ENCODE peak calls at places on chromosomes 1 and 21, in six cellular contexts. One of them, this sample, is unnamed.

GRCh38 chr1:226406401-226406881 is 1.5 kb downstream of the PARP1 start:
- DNase-seq in cardiac fibroblast: peak; percentile 56
- DNase-seq in endothelial cell: no peak
- DNase-seq in heart left ventricle: no peak
- DNase-seq in choroid plexus epithelial cell: peak; percentile 16
- DNase-seq in bronchial epithelial cell: peak; percentile 80
- DNase-seq in this sample: no peak

GRCh38 chr1:248818505-248819374 is 7.0 kb downstream of the SH3BP5L start:
- DNase-seq in choroid plexus epithelial cell: no peak
- DNase-seq in heart left ventricle: no peak
- DNase-seq in bronchial epithelial cell: no peak
- DNase-seq in cardiac fibroblast: no peak
- DNase-seq in endothelial cell: no peak
- DNase-seq in this sample: no peak

GRCh38 chr1:157359309-157360020 is 192.8 kb downstream of the FCRL5 start:
- DNase-seq in choroid plexus epithelial cell: no peak
- DNase-seq in bronchial epithelial cell: peak; percentile 17
- DNase-seq in cardiac fibroblast: no peak
- DNase-seq in heart left ventricle: no peak
- DNase-seq in endothelial cell: no peak
- DNase-seq in this sample: no peak

GRCh38 chr1:35298464-35298863 is 30.0 kb downstream of the ZMYM4 start:
- DNase-seq in endothelial cell: peak; percentile 43
- DNase-seq in heart left ventricle: peak; percentile 23
- DNase-seq in cardiac fibroblast: peak; percentile 60
- DNase-seq in choroid plexus epithelial cell: peak; percentile 68
- DNase-seq in bronchial epithelial cell: peak; percentile 36
- DNase-seq in this sample: no peak

GRCh38 chr1:111436726-111437125 is 9.2 kb upstream of the OVGP1 start:
- DNase-seq in heart left ventricle: no peak
- DNase-seq in choroid plexus epithelial cell: no peak
- DNase-seq in endothelial cell: no peak
- DNase-seq in bronchial epithelial cell: peak; percentile 69
- DNase-seq in cardiac fibroblast: peak; percentile 40
- DNase-seq in this sample: no peak

GRCh38 chr1:155241851-155242264 is 13.4 kb downstream of the ENTREP3 start:
- DNase-seq in cardiac fibroblast: no peak
- DNase-seq in choroid plexus epithelial cell: no peak
- DNase-seq in endothelial cell: no peak
- DNase-seq in heart left ventricle: no peak
- DNase-seq in bronchial epithelial cell: no peak
- DNase-seq in this sample: no peak

GRCh38 chr1:59144959-59145358 is 151.9 kb upstream of the FGGY start:
- DNase-seq in endothelial cell: no peak
- DNase-seq in heart left ventricle: no peak
- DNase-seq in cardiac fibroblast: no peak
- DNase-seq in choroid plexus epithelial cell: no peak
- DNase-seq in bronchial epithelial cell: no peak
- DNase-seq in this sample: no peak

GRCh38 chr1:10217748-10218441 is 7.5 kb downstream of the KIF1B start:
- DNase-seq in bronchial epithelial cell: no peak
- DNase-seq in endothelial cell: no peak
- DNase-seq in heart left ventricle: no peak
- DNase-seq in cardiac fibroblast: no peak
- DNase-seq in choroid plexus epithelial cell: peak; percentile 52
- DNase-seq in this sample: no peak

GRCh38 chr21:16154961-16155360 is 425.2 kb downstream of the USP25 start:
- DNase-seq in choroid plexus epithelial cell: no peak
- DNase-seq in bronchial epithelial cell: no peak
- DNase-seq in heart left ventricle: no peak
- DNase-seq in cardiac fibroblast: no peak
- DNase-seq in endothelial cell: no peak
- DNase-seq in this sample: no peak

GRCh38 chr1:41281367-41281766 is 39.3 kb upstream of the SCMH1 start:
- DNase-seq in bronchial epithelial cell: no peak
- DNase-seq in choroid plexus epithelial cell: no peak
- DNase-seq in endothelial cell: no peak
- DNase-seq in heart left ventricle: no peak
- DNase-seq in cardiac fibroblast: no peak
- DNase-seq in this sample: no peak

DNA sequence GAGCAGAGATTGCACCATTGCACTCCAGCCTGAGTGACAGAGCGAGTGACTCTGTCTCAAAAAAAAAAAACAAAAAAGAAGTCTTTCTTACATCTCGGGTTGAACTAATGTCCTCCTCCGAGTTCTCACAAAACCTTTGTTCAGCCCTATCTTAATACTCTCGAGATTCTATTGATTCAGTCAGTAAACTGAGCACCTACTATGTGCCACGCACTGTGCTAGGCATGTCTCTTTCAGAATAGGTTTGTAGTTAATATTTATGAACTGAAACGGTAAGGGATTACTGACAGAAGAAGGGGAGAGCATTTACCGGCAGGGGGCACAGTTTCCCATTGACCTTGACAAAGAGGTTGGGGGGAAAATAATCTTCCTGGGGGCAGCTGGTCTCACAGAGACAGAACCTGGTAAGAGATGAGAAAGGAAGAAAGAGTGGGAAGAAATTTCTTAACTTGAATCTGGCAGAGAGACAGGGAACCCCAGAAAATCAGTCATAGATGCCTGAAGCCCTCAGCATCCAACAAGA is 3.4 kb downstream of the PIAS3 start:
- DNase-seq in cardiac fibroblast: no peak
- DNase-seq in bronchial epithelial cell: no peak
- DNase-seq in heart left ventricle: no peak
- DNase-seq in endothelial cell: no peak
- DNase-seq in choroid plexus epithelial cell: no peak
- DNase-seq in this sample: no peak
- TF ChIP-seq CTCF in cardiac fibroblast: peak; percentile 11
- TF ChIP-seq CTCF in bronchial epithelial cell: no peak
- TF ChIP-seq CTCF in heart left ventricle: no peak
- TF ChIP-seq CTCF in endothelial cell: no peak
- TF ChIP-seq CTCF in choroid plexus epithelial cell: peak; percentile 19
- TF ChIP-seq CTCF in this sample: no peak

GRCh38 chr21:46109251-46110221 is 11.6 kb downstream of the COL6A2 start:
- DNase-seq in choroid plexus epithelial cell: no peak
- DNase-seq in bronchial epithelial cell: no peak
- DNase-seq in cardiac fibroblast: no peak
- DNase-seq in heart left ventricle: peak; percentile 7
- DNase-seq in endothelial cell: no peak
- DNase-seq in this sample: no peak

GRCh38 chr21:46108827-46109226 is 10.9 kb downstream of the COL6A2 start:
- DNase-seq in endothelial cell: no peak
- DNase-seq in choroid plexus epithelial cell: no peak
- DNase-seq in cardiac fibroblast: no peak
- DNase-seq in heart left ventricle: no peak
- DNase-seq in bronchial epithelial cell: no peak
- DNase-seq in this sample: no peak

GRCh38 chr21:46111857-46112730 is 14.2 kb downstream of the COL6A2 start:
- DNase-seq in cardiac fibroblast: no peak
- DNase-seq in choroid plexus epithelial cell: no peak
- DNase-seq in bronchial epithelial cell: no peak
- DNase-seq in endothelial cell: peak; percentile 3
- DNase-seq in heart left ventricle: peak; percentile 12
- DNase-seq in this sample: no peak

GRCh38 chr21:46111193-46111571 is 13.3 kb downstream of the COL6A2 start:
- DNase-seq in heart left ventricle: peak; percentile 4
- DNase-seq in choroid plexus epithelial cell: no peak
- DNase-seq in bronchial epithelial cell: no peak
- DNase-seq in cardiac fibroblast: no peak
- DNase-seq in endothelial cell: peak; percentile 2
- DNase-seq in this sample: no peak

GRCh38 chr21:46110499-46111192 is 12.7 kb downstream of the COL6A2 start:
- DNase-seq in endothelial cell: peak; percentile 2
- DNase-seq in choroid plexus epithelial cell: no peak
- DNase-seq in bronchial epithelial cell: no peak
- DNase-seq in cardiac fibroblast: no peak
- DNase-seq in heart left ventricle: peak; percentile 62
- DNase-seq in this sample: no peak
- TF ChIP-seq CTCF in endothelial cell: no peak
- TF ChIP-seq CTCF in choroid plexus epithelial cell: peak; percentile 34
- TF ChIP-seq CTCF in bronchial epithelial cell: no peak
- TF ChIP-seq CTCF in cardiac fibroblast: no peak
- TF ChIP-seq CTCF in heart left ventricle: no peak
- TF ChIP-seq CTCF in this sample: peak; percentile 21

GRCh38 chr1:79325126-79325525 is 318.6 kb upstream of the ADGRL4 start:
- DNase-seq in bronchial epithelial cell: no peak
- DNase-seq in endothelial cell: no peak
- DNase-seq in heart left ventricle: no peak
- DNase-seq in cardiac fibroblast: no peak
- DNase-seq in choroid plexus epithelial cell: no peak
- DNase-seq in this sample: no peak

GRCh38 chr1:79325705-79326104 is 319.2 kb upstream of the ADGRL4 start:
- DNase-seq in endothelial cell: no peak
- DNase-seq in choroid plexus epithelial cell: peak; percentile 7
- DNase-seq in cardiac fibroblast: peak; percentile 17
- DNase-seq in bronchial epithelial cell: no peak
- DNase-seq in heart left ventricle: no peak
- DNase-seq in this sample: no peak

GRCh38 chr1:79326875-79327274 is 320.3 kb upstream of the ADGRL4 start:
- DNase-seq in cardiac fibroblast: no peak
- DNase-seq in bronchial epithelial cell: no peak
- DNase-seq in heart left ventricle: no peak
- DNase-seq in choroid plexus epithelial cell: no peak
- DNase-seq in endothelial cell: no peak
- DNase-seq in this sample: no peak

GRCh38 chr1:79323240-79324025 is 316.9 kb upstream of the ADGRL4 start:
- DNase-seq in heart left ventricle: no peak
- DNase-seq in cardiac fibroblast: peak; percentile 100
- DNase-seq in endothelial cell: no peak
- DNase-seq in bronchial epithelial cell: peak; percentile 100
- DNase-seq in choroid plexus epithelial cell: peak; percentile 98
- DNase-seq in this sample: peak; percentile 95

DNA sequence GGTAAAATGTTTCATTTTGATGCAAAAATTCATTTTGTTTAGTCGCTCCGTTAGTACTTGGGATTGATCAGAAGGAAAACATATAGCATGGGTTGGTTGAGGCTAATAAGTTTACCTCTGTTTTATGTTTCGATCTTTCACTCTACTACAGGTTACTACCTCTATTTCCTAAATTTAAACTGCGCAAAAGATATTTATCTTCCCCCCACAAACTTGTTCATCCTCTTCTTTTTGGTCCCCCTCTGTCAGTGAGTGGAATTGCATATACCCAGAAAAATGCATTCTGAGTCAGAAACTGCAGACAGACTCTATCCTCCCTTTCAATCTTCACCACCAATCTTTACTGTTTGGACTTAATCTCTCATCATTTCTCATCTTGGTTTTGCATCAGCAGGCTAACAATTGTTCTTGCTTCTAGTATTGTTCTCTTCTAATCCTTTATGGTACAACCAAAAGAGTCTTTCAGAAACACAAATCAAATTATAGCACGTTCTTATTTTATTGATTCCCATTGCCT is 316.0 kb upstream of the ADGRL4 start:
- DNase-seq in heart left ventricle: no peak
- DNase-seq in endothelial cell: no peak
- DNase-seq in choroid plexus epithelial cell: peak; percentile 50
- DNase-seq in cardiac fibroblast: peak; percentile 63
- DNase-seq in bronchial epithelial cell: peak; percentile 28
- DNase-seq in this sample: no peak
- TF ChIP-seq CTCF in heart left ventricle: no peak
- TF ChIP-seq CTCF in endothelial cell: peak; percentile 50
- TF ChIP-seq CTCF in choroid plexus epithelial cell: no peak
- TF ChIP-seq CTCF in cardiac fibroblast: peak; percentile 21
- TF ChIP-seq CTCF in bronchial epithelial cell: no peak
- TF ChIP-seq CTCF in this sample: no peak

GRCh38 chr1:185267278-185267677 is 49.8 kb downstream of the IVNS1ABP start:
- DNase-seq in bronchial epithelial cell: no peak
- DNase-seq in endothelial cell: no peak
- DNase-seq in choroid plexus epithelial cell: no peak
- DNase-seq in heart left ventricle: no peak
- DNase-seq in cardiac fibroblast: no peak
- DNase-seq in this sample: no peak
- TF ChIP-seq CTCF in bronchial epithelial cell: no peak
- TF ChIP-seq CTCF in endothelial cell: no peak
- TF ChIP-seq CTCF in choroid plexus epithelial cell: no peak
- TF ChIP-seq CTCF in heart left ventricle: no peak
- TF ChIP-seq CTCF in cardiac fibroblast: no peak
- TF ChIP-seq CTCF in this sample: no peak

GRCh38 chr1:70486676-70487470 is 75.8 kb downstream of the CTH start:
- DNase-seq in bronchial epithelial cell: peak; percentile 70
- DNase-seq in choroid plexus epithelial cell: peak; percentile 86
- DNase-seq in endothelial cell: no peak
- DNase-seq in heart left ventricle: peak; percentile 29
- DNase-seq in cardiac fibroblast: peak; percentile 83
- DNase-seq in this sample: peak; percentile 49
- TF ChIP-seq CTCF in bronchial epithelial cell: no peak
- TF ChIP-seq CTCF in choroid plexus epithelial cell: peak; percentile 16
- TF ChIP-seq CTCF in endothelial cell: no peak
- TF ChIP-seq CTCF in heart left ventricle: no peak
- TF ChIP-seq CTCF in cardiac fibroblast: no peak
- TF ChIP-seq CTCF in this sample: no peak

GRCh38 chr1:234521802-234522185 is 42.8 kb upstream of the TARBP1 start:
- DNase-seq in cardiac fibroblast: no peak
- DNase-seq in heart left ventricle: no peak
- DNase-seq in bronchial epithelial cell: no peak
- DNase-seq in endothelial cell: no peak
- DNase-seq in choroid plexus epithelial cell: no peak
- DNase-seq in this sample: no peak
- TF ChIP-seq CTCF in cardiac fibroblast: no peak
- TF ChIP-seq CTCF in heart left ventricle: no peak
- TF ChIP-seq CTCF in bronchial epithelial cell: no peak
- TF ChIP-seq CTCF in endothelial cell: no peak
- TF ChIP-seq CTCF in choroid plexus epithelial cell: no peak
- TF ChIP-seq CTCF in this sample: no peak

DNA sequence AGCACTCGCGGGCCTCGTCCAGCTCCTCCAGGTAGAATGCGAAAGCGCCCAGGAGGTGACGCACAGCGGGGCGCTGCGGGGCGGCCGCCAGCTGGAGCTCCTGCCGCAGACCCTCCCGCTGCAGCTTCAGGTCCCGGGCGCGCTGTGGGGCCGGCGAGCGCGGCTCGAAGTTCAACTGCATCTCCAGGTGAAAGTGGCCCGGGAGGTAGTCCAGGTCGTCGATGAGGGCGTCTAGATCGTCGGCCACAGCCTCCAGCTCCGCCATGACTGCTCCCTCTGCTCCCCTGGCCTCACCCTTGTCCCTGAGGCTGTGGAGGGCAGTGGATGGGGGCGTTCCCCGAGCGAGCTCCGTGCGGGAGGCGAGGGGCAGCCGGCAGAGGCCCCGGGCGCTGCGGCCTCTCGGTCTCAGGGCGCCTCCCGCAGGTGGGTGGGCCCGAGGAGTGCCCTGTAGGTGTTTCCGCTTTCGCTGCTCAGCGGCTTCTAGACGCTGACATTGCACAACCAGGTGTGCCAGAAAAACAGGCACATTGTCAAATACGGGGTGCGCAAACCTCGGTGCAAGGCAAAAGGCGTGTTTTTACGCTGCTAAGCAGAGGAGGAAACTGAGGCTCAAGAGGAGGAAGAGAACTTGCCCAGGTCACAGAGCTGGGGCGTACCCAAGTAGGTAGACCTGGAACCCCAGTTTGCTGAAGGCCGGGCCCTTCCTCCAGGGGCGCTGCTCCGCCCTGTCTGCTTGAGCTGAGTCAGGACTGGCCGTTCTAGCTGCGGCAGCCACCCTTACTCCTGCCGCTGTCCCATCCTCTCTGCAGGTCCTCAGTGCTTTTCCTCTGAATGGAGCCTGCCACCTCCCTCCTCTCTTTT is at the start of gene TTC22:
- DNase-seq in endothelial cell: peak; percentile 19
- DNase-seq in bronchial epithelial cell: peak; percentile 64
- DNase-seq in choroid plexus epithelial cell: no peak
- DNase-seq in heart left ventricle: no peak
- DNase-seq in cardiac fibroblast: peak; percentile 12
- DNase-seq in this sample: no peak
- TF ChIP-seq CTCF in endothelial cell: no peak
- TF ChIP-seq CTCF in bronchial epithelial cell: peak; percentile 89
- TF ChIP-seq CTCF in choroid plexus epithelial cell: peak; percentile 45
- TF ChIP-seq CTCF in heart left ventricle: peak; percentile 18
- TF ChIP-seq CTCF in cardiac fibroblast: peak; percentile 28
- TF ChIP-seq CTCF in this sample: peak; percentile 26

This sample was measured in AG09319.